ENCODE peak calls at places on chromosome 22, in four cellular contexts. One of them, this sample, is unnamed.

GRCh38 chr22:42745118-42745517 is 24.4 kb upstream of the A4GALT start:
- DNase-seq in HCEC 1CT: peak
- DNase-seq in left cardiac atrium: no peak
- DNase-seq in naive thymus-derived CD8-positive, alpha-beta T cell: no peak
- DNase-seq in this sample: peak

GRCh38 chr22:40175571-40176105 is 2.1 kb upstream of the TNRC6B start:
- DNase-seq in HCEC 1CT: no peak
- DNase-seq in left cardiac atrium: no peak
- DNase-seq in naive thymus-derived CD8-positive, alpha-beta T cell: no peak
- DNase-seq in this sample: no peak

GRCh38 chr22:44646668-44647067 is 55.3 kb upstream of the PRR5 start:
- DNase-seq in HCEC 1CT: no peak
- DNase-seq in left cardiac atrium: no peak
- DNase-seq in naive thymus-derived CD8-positive, alpha-beta T cell: no peak
- DNase-seq in this sample: no peak

GRCh38 chr22:32765117-32765618 is 36.3 kb upstream of the TIMP3 start:
- DNase-seq in HCEC 1CT: no peak
- DNase-seq in left cardiac atrium: no peak
- DNase-seq in naive thymus-derived CD8-positive, alpha-beta T cell: no peak
- DNase-seq in this sample: no peak

GRCh38 chr22:19132693-19133400 is 1.7 kb downstream of the TSSK2 start:
- DNase-seq in HCEC 1CT: no peak
- DNase-seq in left cardiac atrium: no peak
- DNase-seq in naive thymus-derived CD8-positive, alpha-beta T cell: no peak
- DNase-seq in this sample: no peak

GRCh38 chr22:20389288-20389687 is 4.7 kb upstream of the ZNF74 start:
- DNase-seq in HCEC 1CT: no peak
- DNase-seq in left cardiac atrium: no peak
- DNase-seq in naive thymus-derived CD8-positive, alpha-beta T cell: no peak
- DNase-seq in this sample: no peak

GRCh38 chr22:27670701-27671412 is 130.7 kb downstream of the MN1 start:
- DNase-seq in HCEC 1CT: no peak
- DNase-seq in left cardiac atrium: peak
- DNase-seq in naive thymus-derived CD8-positive, alpha-beta T cell: no peak
- DNase-seq in this sample: no peak

GRCh38 chr22:45225732-45226560 is 14.7 kb downstream of the KIAA0930 start:
- DNase-seq in HCEC 1CT: no peak
- DNase-seq in left cardiac atrium: peak
- DNase-seq in naive thymus-derived CD8-positive, alpha-beta T cell: no peak
- DNase-seq in this sample: peak

GRCh38 chr22:40039482-40039881 is 44.7 kb downstream of the FAM83F start:
- DNase-seq in HCEC 1CT: no peak
- DNase-seq in left cardiac atrium: no peak
- DNase-seq in naive thymus-derived CD8-positive, alpha-beta T cell: no peak
- DNase-seq in this sample: no peak

GRCh38 chr22:31148516-31148915 is 8.2 kb upstream of the PLA2G3 start:
- DNase-seq in HCEC 1CT: no peak
- DNase-seq in left cardiac atrium: no peak
- DNase-seq in naive thymus-derived CD8-positive, alpha-beta T cell: no peak
- DNase-seq in this sample: peak

GRCh38 chr22:25062378-25063095 is 110.0 kb downstream of the KIAA1671 start:
- DNase-seq in HCEC 1CT: no peak
- DNase-seq in left cardiac atrium: peak
- DNase-seq in naive thymus-derived CD8-positive, alpha-beta T cell: peak
- DNase-seq in this sample: no peak

GRCh38 chr22:37187552-37187890 is 526 bp downstream of the C1QTNF6 start:
- DNase-seq in HCEC 1CT: peak
- DNase-seq in left cardiac atrium: peak
- DNase-seq in naive thymus-derived CD8-positive, alpha-beta T cell: no peak
- DNase-seq in this sample: peak

GRCh38 chr22:49236541-49237075 is 591.1 kb downstream of the BRD1 start:
- DNase-seq in HCEC 1CT: no peak
- DNase-seq in left cardiac atrium: no peak
- DNase-seq in naive thymus-derived CD8-positive, alpha-beta T cell: peak
- DNase-seq in this sample: no peak

GRCh38 chr22:16774911-16775529 is 50.2 kb downstream of the XKR3 start:
- DNase-seq in HCEC 1CT: no peak
- DNase-seq in left cardiac atrium: no peak
- DNase-seq in naive thymus-derived CD8-positive, alpha-beta T cell: no peak
- DNase-seq in this sample: peak

GRCh38 chr22:41094036-41094435 is 1.6 kb downstream of the EP300 start:
- DNase-seq in HCEC 1CT: peak
- DNase-seq in left cardiac atrium: no peak
- DNase-seq in naive thymus-derived CD8-positive, alpha-beta T cell: no peak
- DNase-seq in this sample: peak

GRCh38 chr22:40928657-40929056 is 22.5 kb upstream of the RBX1 start:
- DNase-seq in HCEC 1CT: no peak
- DNase-seq in left cardiac atrium: no peak
- DNase-seq in naive thymus-derived CD8-positive, alpha-beta T cell: no peak
- DNase-seq in this sample: no peak

GRCh38 chr22:45978275-45978713 is 1.3 kb upstream of the WNT7B start:
- DNase-seq in HCEC 1CT: no peak
- DNase-seq in left cardiac atrium: no peak
- DNase-seq in naive thymus-derived CD8-positive, alpha-beta T cell: no peak
- DNase-seq in this sample: no peak

GRCh38 chr22:20090730-20091240 is 10.7 kb downstream of the DGCR8 start:
- DNase-seq in HCEC 1CT: no peak
- DNase-seq in left cardiac atrium: no peak
- DNase-seq in naive thymus-derived CD8-positive, alpha-beta T cell: no peak
- DNase-seq in this sample: no peak

GRCh38 chr22:37089451-37089850 is 20.1 kb downstream of the TMPRSS6 start:
- DNase-seq in HCEC 1CT: no peak
- DNase-seq in left cardiac atrium: no peak
- DNase-seq in naive thymus-derived CD8-positive, alpha-beta T cell: no peak
- DNase-seq in this sample: peak

GRCh38 chr22:22880645-22881044 is 7.0 kb upstream of the IGLL5 start:
- DNase-seq in HCEC 1CT: no peak
- DNase-seq in left cardiac atrium: no peak
- DNase-seq in naive thymus-derived CD8-positive, alpha-beta T cell: no peak
- DNase-seq in this sample: no peak

GRCh38 chr22:37196539-37197450 is 8.7 kb upstream of the C1QTNF6 start:
- DNase-seq in HCEC 1CT: peak
- DNase-seq in left cardiac atrium: peak
- DNase-seq in naive thymus-derived CD8-positive, alpha-beta T cell: no peak
- DNase-seq in this sample: peak

GRCh38 chr22:41352058-41352457 is 29.7 kb upstream of the TEF start:
- DNase-seq in HCEC 1CT: peak
- DNase-seq in left cardiac atrium: no peak
- DNase-seq in naive thymus-derived CD8-positive, alpha-beta T cell: no peak
- DNase-seq in this sample: peak

GRCh38 chr22:49964493-49965290 is 4.1 kb downstream of the PIM3 start:
- DNase-seq in HCEC 1CT: no peak
- DNase-seq in left cardiac atrium: no peak
- DNase-seq in naive thymus-derived CD8-positive, alpha-beta T cell: peak
- DNase-seq in this sample: no peak

GRCh38 chr22:25702571-25703167 is 39.3 kb upstream of the MYO18B start:
- DNase-seq in HCEC 1CT: no peak
- DNase-seq in left cardiac atrium: no peak
- DNase-seq in naive thymus-derived CD8-positive, alpha-beta T cell: no peak
- DNase-seq in this sample: no peak

GRCh38 chr22:24104307-24105017 is 76.8 kb upstream of the SUSD2 start:
- DNase-seq in HCEC 1CT: no peak
- DNase-seq in left cardiac atrium: no peak
- DNase-seq in naive thymus-derived CD8-positive, alpha-beta T cell: no peak
- DNase-seq in this sample: no peak